ENCODE peak calls at places on chromosomes 2 and 18, in six cellular contexts. One of them, this sample, is unnamed.
A peak's percentile ranks its signal among the peaks of the same experiment; 100 is the strongest.

GRCh38 chr18:44744206-44745180 is 63.8 kb downstream of the SETBP1 start:
- DNase-seq in IMR-90: no peak
- DNase-seq in SK-N-SH: peak; percentile 84
- DNase-seq in GM23248: no peak
- DNase-seq in H9: peak; percentile 62
- DNase-seq in astrocyte: no peak
- DNase-seq in this sample: no peak

GRCh38 chr18:59220164-59220783 is 316 bp downstream of the GRP start:
- DNase-seq in IMR-90: no peak
- DNase-seq in SK-N-SH: peak; percentile 59
- DNase-seq in GM23248: peak; percentile 27
- DNase-seq in H9: peak; percentile 45
- DNase-seq in astrocyte: no peak
- DNase-seq in this sample: peak; percentile 43

GRCh38 chr2:235027558-235028214 is 75.9 kb downstream of the SH3BP4 start:
- DNase-seq in IMR-90: peak; percentile 68
- DNase-seq in SK-N-SH: no peak
- DNase-seq in GM23248: peak; percentile 95
- DNase-seq in H9: no peak
- DNase-seq in astrocyte: peak; percentile 80
- DNase-seq in this sample: peak; percentile 82

GRCh38 chr18:70384181-70384790 is 95.4 kb downstream of the SOCS6 start:
- DNase-seq in IMR-90: peak; percentile 87
- DNase-seq in SK-N-SH: no peak
- DNase-seq in GM23248: peak; percentile 90
- DNase-seq in H9: no peak
- DNase-seq in astrocyte: peak; percentile 92
- DNase-seq in this sample: peak; percentile 57

GRCh38 chr2:189203177-189203799 is 23.7 kb upstream of the COL5A2 start:
- DNase-seq in IMR-90: no peak
- DNase-seq in SK-N-SH: no peak
- DNase-seq in GM23248: no peak
- DNase-seq in H9: no peak
- DNase-seq in astrocyte: no peak
- DNase-seq in this sample: no peak

GRCh38 chr18:7000484-7001096 is 117.0 kb downstream of the LAMA1 start:
- DNase-seq in IMR-90: peak; percentile 19
- DNase-seq in SK-N-SH: peak; percentile 59
- DNase-seq in GM23248: peak; percentile 56
- DNase-seq in H9: no peak
- DNase-seq in astrocyte: no peak
- DNase-seq in this sample: peak; percentile 62

GRCh38 chr2:178845565-178846457 is 38.6 kb upstream of the TTN start:
- DNase-seq in IMR-90: peak; percentile 58
- DNase-seq in SK-N-SH: no peak
- DNase-seq in GM23248: peak; percentile 85
- DNase-seq in H9: no peak
- DNase-seq in astrocyte: peak; percentile 83
- DNase-seq in this sample: peak; percentile 50

GRCh38 chr2:5520352-5520996 is 171.7 kb upstream of the SOX11 start:
- DNase-seq in IMR-90: peak; percentile 4
- DNase-seq in SK-N-SH: no peak
- DNase-seq in GM23248: no peak
- DNase-seq in H9: no peak
- DNase-seq in astrocyte: peak; percentile 63
- DNase-seq in this sample: peak; percentile 22

GRCh38 chr2:46174559-46175170 is 122.5 kb upstream of the EPAS1 start:
- DNase-seq in IMR-90: no peak
- DNase-seq in SK-N-SH: no peak
- DNase-seq in GM23248: no peak
- DNase-seq in H9: no peak
- DNase-seq in astrocyte: no peak
- DNase-seq in this sample: no peak

GRCh38 chr2:134668821-134669220 is 50.0 kb downstream of the TMEM163 start:
- DNase-seq in IMR-90: no peak
- DNase-seq in SK-N-SH: no peak
- DNase-seq in GM23248: no peak
- DNase-seq in H9: no peak
- DNase-seq in astrocyte: peak; percentile 75
- DNase-seq in this sample: no peak

GRCh38 chr2:231613054-231613654 is 20.5 kb downstream of the TEX44 start:
- DNase-seq in IMR-90: no peak
- DNase-seq in SK-N-SH: no peak
- DNase-seq in GM23248: peak; percentile 47
- DNase-seq in H9: no peak
- DNase-seq in astrocyte: no peak
- DNase-seq in this sample: no peak

GRCh38 chr2:20666364-20667150 is at the start of gene GDF7:
- DNase-seq in IMR-90: no peak
- DNase-seq in SK-N-SH: peak; percentile 93
- DNase-seq in GM23248: no peak
- DNase-seq in H9: peak; percentile 70
- DNase-seq in astrocyte: no peak
- DNase-seq in this sample: peak; percentile 56

GRCh38 chr2:20667151-20667530 is 197 bp downstream of the GDF7 start:
- DNase-seq in IMR-90: no peak
- DNase-seq in SK-N-SH: peak; percentile 84
- DNase-seq in GM23248: peak; percentile 58
- DNase-seq in H9: no peak
- DNase-seq in astrocyte: no peak
- DNase-seq in this sample: no peak

GRCh38 chr2:20664431-20665260 is 2.3 kb upstream of the GDF7 start:
- DNase-seq in IMR-90: no peak
- DNase-seq in SK-N-SH: peak; percentile 24
- DNase-seq in GM23248: peak; percentile 9
- DNase-seq in H9: peak; percentile 25
- DNase-seq in astrocyte: no peak
- DNase-seq in this sample: no peak

GRCh38 chr2:20665261-20666113 is 1.5 kb upstream of the GDF7 start:
- DNase-seq in IMR-90: no peak
- DNase-seq in SK-N-SH: peak; percentile 67
- DNase-seq in GM23248: peak; percentile 12
- DNase-seq in H9: no peak
- DNase-seq in astrocyte: no peak
- DNase-seq in this sample: no peak

DNA sequence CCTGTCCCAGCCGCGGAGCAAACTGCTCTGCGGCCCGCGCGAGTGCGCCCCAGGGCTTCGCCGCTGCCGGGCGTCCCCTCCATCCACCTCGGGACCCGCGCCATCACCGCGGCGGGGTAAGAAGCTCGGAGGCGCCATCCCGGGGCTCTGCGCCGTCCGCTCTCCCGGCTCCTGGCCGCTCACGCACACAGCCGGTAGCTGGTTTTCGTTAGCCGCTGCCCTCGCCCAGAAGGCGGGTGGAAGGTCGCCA is 905 bp upstream of the GDF7 start:
- DNase-seq in IMR-90: no peak
- DNase-seq in SK-N-SH: peak; percentile 81
- DNase-seq in GM23248: peak; percentile 30
- DNase-seq in H9: no peak
- DNase-seq in astrocyte: no peak
- DNase-seq in this sample: no peak
- H3K9ac ChIP-seq in IMR-90: no peak overlapping the region
- H3K9ac ChIP-seq in SK-N-SH: no peak overlapping the region
- H3K9ac ChIP-seq in GM23248: no peak overlapping the region
- H3K9ac ChIP-seq in H9: no peak overlapping the region
- H3K9ac ChIP-seq in astrocyte: no peak overlapping the region
- H3K9ac ChIP-seq in this sample: no peak overlapping the region

DNA sequence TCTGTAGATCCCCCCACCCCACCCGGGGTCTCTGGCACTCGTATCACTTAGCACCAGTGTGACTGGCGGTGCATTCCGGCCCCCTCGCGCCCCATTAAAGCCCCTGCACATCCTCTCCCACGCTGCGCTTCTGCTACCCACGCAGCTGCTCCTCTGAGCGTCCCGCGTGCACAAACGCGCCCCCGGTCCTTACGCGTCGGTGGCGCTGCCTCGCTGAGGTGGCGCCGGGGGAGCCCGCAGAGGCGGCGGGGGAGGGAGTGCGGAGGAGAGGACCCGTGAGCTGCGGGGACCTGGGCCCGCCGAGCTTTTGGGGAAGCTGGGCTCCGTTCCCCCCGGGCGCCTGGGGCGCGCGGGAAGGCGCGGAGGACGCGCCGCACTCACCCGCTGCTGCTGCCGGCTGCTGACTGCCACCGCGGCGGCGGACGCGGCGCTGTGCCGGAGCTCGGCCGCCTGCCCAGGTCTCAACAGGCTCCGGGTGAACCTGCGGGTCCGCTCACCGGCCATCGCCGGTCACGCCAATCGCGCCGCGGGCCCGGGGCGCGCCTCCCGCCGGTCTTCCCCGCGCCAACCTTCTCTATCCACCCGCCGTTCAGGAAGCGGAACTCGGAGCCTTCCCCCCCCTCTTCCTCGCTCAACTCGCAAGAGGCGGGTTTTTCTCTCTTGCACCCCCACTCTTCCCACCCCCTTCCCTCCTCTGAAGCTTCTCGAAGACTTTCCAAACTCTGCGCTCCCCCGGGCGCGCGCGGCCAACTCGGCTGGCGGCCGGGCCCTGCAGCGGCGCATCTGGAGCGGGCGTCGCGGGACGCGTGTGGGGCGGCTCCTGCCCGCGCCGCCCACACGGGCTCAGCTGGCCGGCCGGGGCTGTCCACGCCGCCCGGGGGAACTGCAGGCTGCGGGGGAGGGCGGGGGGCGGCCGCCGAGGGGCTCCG is at the start of gene DOCK10:
- DNase-seq in IMR-90: peak; percentile 69
- DNase-seq in SK-N-SH: peak; percentile 81
- DNase-seq in GM23248: peak; percentile 75
- DNase-seq in H9: peak; percentile 38
- DNase-seq in astrocyte: peak; percentile 54
- DNase-seq in this sample: peak; percentile 82
- H3K27me3 ChIP-seq in IMR-90: no peaks in the 10 kb centered on the region
- H3K27me3 ChIP-seq in SK-N-SH: no peaks in the 10 kb centered on the region
- H3K27me3 ChIP-seq in GM23248: no peaks in the 10 kb centered on the region
- H3K27me3 ChIP-seq in H9: peaks cover 24% of the 10 kb centered on the region
- H3K27me3 ChIP-seq in astrocyte: no peaks in the 10 kb centered on the region
- H3K27me3 ChIP-seq in this sample: peaks cover 11% of the 10 kb centered on the region

DNA sequence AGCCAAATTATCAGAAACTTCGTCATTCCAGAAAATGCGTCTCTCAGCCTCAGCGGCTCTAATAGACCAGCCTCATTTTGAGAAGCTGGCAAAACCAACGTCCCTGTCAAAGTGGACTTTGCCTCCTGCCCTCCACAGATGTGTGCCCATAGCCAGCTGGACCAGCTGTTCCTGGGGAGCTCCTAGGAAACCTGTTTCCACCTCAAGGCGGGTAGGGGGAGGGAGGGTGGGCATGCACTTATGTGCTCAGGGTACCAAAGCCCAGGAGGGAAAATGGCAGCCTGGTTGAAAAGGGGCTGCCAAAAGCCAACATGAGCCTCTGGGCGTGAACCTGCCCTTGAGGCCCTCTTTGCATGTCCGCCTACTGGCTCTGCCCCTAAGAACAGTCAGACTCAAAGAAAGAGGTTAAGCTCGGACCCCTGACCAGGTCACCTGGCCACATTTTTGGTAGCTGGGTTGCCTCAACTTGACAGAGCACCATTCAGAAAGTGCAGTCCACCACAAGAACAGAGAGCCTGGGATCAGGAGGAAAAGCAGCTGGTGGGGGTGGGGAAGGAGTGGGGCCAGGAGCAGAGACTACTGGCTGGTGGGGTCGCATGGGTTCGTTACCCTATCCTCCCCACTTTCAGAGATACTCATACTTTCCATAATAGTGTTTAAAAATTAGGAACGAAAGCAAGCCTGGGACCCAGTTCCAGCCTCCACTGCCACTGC is 3.5 kb downstream of the PER2 start:
- DNase-seq in IMR-90: no peak
- DNase-seq in SK-N-SH: no peak
- DNase-seq in GM23248: no peak
- DNase-seq in H9: no peak
- DNase-seq in astrocyte: no peak
- DNase-seq in this sample: no peak
- H3K4me1 ChIP-seq in IMR-90: peaks cover 23% of the 10 kb centered on the region
- H3K4me1 ChIP-seq in SK-N-SH: peaks cover 8% of the 10 kb centered on the region
- H3K4me1 ChIP-seq in GM23248: peaks cover 23% of the 10 kb centered on the region
- H3K4me1 ChIP-seq in H9: no peaks in the 10 kb centered on the region
- H3K4me1 ChIP-seq in astrocyte: peaks cover 40% of the 10 kb centered on the region
- H3K4me1 ChIP-seq in this sample: peaks cover 36% of the 10 kb centered on the region

GRCh38 chr2:130728007-130728454 is 839 bp upstream of the GPR148 start:
- DNase-seq in IMR-90: no peak
- DNase-seq in SK-N-SH: no peak
- DNase-seq in GM23248: peak; percentile 17
- DNase-seq in H9: no peak
- DNase-seq in astrocyte: peak; percentile 3
- DNase-seq in this sample: no peak

GRCh38 chr2:130727286-130727924 is 1.5 kb upstream of the GPR148 start:
- DNase-seq in IMR-90: peak; percentile 46
- DNase-seq in SK-N-SH: peak; percentile 96
- DNase-seq in GM23248: peak; percentile 87
- DNase-seq in H9: peak; percentile 96
- DNase-seq in astrocyte: peak; percentile 48
- DNase-seq in this sample: peak; percentile 69

GRCh38 chr2:130726614-130727180 is 2.2 kb upstream of the GPR148 start:
- DNase-seq in IMR-90: no peak
- DNase-seq in SK-N-SH: no peak
- DNase-seq in GM23248: no peak
- DNase-seq in H9: no peak
- DNase-seq in astrocyte: no peak
- DNase-seq in this sample: no peak

GRCh38 chr2:130729311-130730299 is 735 bp downstream of the GPR148 start:
- DNase-seq in IMR-90: no peak
- DNase-seq in SK-N-SH: no peak
- DNase-seq in GM23248: no peak
- DNase-seq in H9: no peak
- DNase-seq in astrocyte: no peak
- DNase-seq in this sample: no peak

GRCh38 chr2:130728549-130729310 is at the start of gene GPR148:
- DNase-seq in IMR-90: no peak
- DNase-seq in SK-N-SH: no peak
- DNase-seq in GM23248: no peak
- DNase-seq in H9: no peak
- DNase-seq in astrocyte: no peak
- DNase-seq in this sample: no peak
- H3K9ac ChIP-seq in IMR-90: no peak within 1 kb of the TSS
- H3K9ac ChIP-seq in SK-N-SH: no peak within 1 kb of the TSS
- H3K9ac ChIP-seq in GM23248: no peak within 1 kb of the TSS
- H3K9ac ChIP-seq in H9: no peak within 1 kb of the TSS
- H3K9ac ChIP-seq in astrocyte: no peak within 1 kb of the TSS
- H3K9ac ChIP-seq in this sample: no peak within 1 kb of the TSS

DNA sequence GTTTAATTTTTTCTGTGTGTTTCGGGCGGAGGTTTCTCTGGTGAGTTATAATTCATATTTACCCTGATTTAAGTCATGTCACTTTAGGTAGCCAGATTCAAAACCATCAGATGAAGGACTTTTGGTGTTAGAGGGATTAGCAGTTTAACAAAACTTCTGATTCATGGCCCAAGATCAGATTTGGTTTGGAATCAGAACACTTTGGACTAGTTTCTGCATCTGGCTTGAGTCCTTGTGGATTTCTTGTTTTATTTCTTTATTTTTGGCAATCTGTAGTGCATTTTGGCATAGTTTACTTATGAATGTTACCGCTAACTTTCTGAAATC is 3.5 kb downstream of the NEDD4L start:
- DNase-seq in IMR-90: no peak
- DNase-seq in SK-N-SH: no peak
- DNase-seq in GM23248: no peak
- DNase-seq in H9: no peak
- DNase-seq in astrocyte: no peak
- DNase-seq in this sample: no peak
- H3K27me3 ChIP-seq in IMR-90: no peaks in the 10 kb centered on the region
- H3K27me3 ChIP-seq in SK-N-SH: no peaks in the 10 kb centered on the region
- H3K27me3 ChIP-seq in GM23248: no peaks in the 10 kb centered on the region
- H3K27me3 ChIP-seq in H9: no peaks in the 10 kb centered on the region
- H3K27me3 ChIP-seq in astrocyte: no peaks in the 10 kb centered on the region
- H3K27me3 ChIP-seq in this sample: no peaks in the 10 kb centered on the region

This sample was measured in adipocyte.